ENCODE peak calls at places on chromosomes 3 and 15, in six cellular contexts. S is GM18507, B is COR-L47, C is GM13977, T is T-helper 1 cell, O is ovary. A is an unnamed sample.

GRCh38 chr3:38136272-38136806 is 588 bp downstream of the ACAA1 start:
- DNase-seq in S (no peak), B (no peak), C (peak), T (no peak), O (peak), A (no peak)

GRCh38 chr3:4562595-4562994 is 69.4 kb downstream of the ITPR1 start:
- DNase-seq in S (no peak), B (no peak), C (no peak), T (no peak), O (no peak), A (no peak)

GRCh38 chr3:114356084-114357009 is 62.5 kb downstream of the TIGIT start:
- DNase-seq in S (no peak), B (no peak), C (no peak), T (no peak), O (no peak), A (no peak)

GRCh38 chr15:24956131-24956838 is 1.5 kb downstream of the SNRPN start:
- DNase-seq in S (peak), B (peak), C (peak), T (peak), O (peak), A (peak)

GRCh38 chr3:184441202-184441900 is 61.5 kb downstream of the CHRD start:
- DNase-seq in S (no peak), B (no peak), C (no peak), T (no peak), O (no peak), A (no peak)

GRCh38 chr15:95281470-95281869 is 1049.0 kb upstream of the NR2F2 start:
- DNase-seq in S (no peak), B (no peak), C (no peak), T (no peak), O (no peak), A (no peak)

GRCh38 chr3:12227833-12228232 is 61.0 kb upstream of the PPARG start:
- DNase-seq in S (no peak), B (no peak), C (no peak), T (no peak), O (no peak), A (no peak)

GRCh38 chr15:35690698-35691116 is 144.7 kb upstream of the DPH6 start:
- DNase-seq in S (no peak), B (no peak), C (no peak), T (no peak), O (no peak), A (no peak)

GRCh38 chr3:62203152-62203551 is 170.2 kb downstream of the FEZF2 start:
- DNase-seq in S (no peak), B (no peak), C (no peak), T (no peak), O (no peak), A (no peak)

GRCh38 chr3:50153782-50154475 is 1.2 kb upstream of the SEMA3F start:
- DNase-seq in S (no peak), B (no peak), C (no peak), T (no peak), O (no peak), A (no peak)

GRCh38 chr15:92322566-92323355 is 70.9 kb upstream of the ST8SIA2 start:
- DNase-seq in S (no peak), B (no peak), C (no peak), T (no peak), O (no peak), A (no peak)

GRCh38 chr15:76293361-76293760 is 17.9 kb downstream of the ETFA start:
- DNase-seq in S (no peak), B (no peak), C (no peak), T (no peak), O (no peak), A (no peak)

GRCh38 chr15:46266691-46267090 is 631.9 kb downstream of the SQOR start:
- DNase-seq in S (no peak), B (no peak), C (no peak), T (no peak), O (no peak), A (no peak)

GRCh38 chr3:151226088-151226563 is 23.1 kb upstream of the GPR171 start:
- DNase-seq in S (no peak), B (peak), C (no peak), T (no peak), O (no peak), A (no peak)

GRCh38 chr3:106610362-106610997 is 741.7 kb upstream of the CBLB start:
- DNase-seq in S (no peak), B (no peak), C (no peak), T (no peak), O (no peak), A (no peak)

GRCh38 chr3:118544458-118544857 is 490.2 kb downstream of the IGSF11 start:
- DNase-seq in S (no peak), B (no peak), C (no peak), T (no peak), O (no peak), A (no peak)

GRCh38 chr3:138594150-138594934 is at the start of gene CEP70:
- DNase-seq in S (peak), B (no peak), C (peak), T (peak), O (peak), A (peak)

GRCh38 chr3:101941253-101942039 is 92.1 kb downstream of the NFKBIZ start:
- DNase-seq in S (no peak), B (no peak), C (no peak), T (no peak), O (no peak), A (no peak)

GRCh38 chr3:186170516-186170915 is 61.6 kb upstream of the ETV5 start:
- DNase-seq in S (no peak), B (no peak), C (no peak), T (no peak), O (no peak), A (no peak)

GRCh38 chr3:171950373-171950772 is 89.0 kb upstream of the FNDC3B start:
- DNase-seq in S (no peak), B (peak), C (no peak), T (no peak), O (no peak), A (no peak)

GRCh38 chr3:124791639-124792111 is 61.4 kb downstream of the UMPS start:
- DNase-seq in S (no peak), B (no peak), C (no peak), T (no peak), O (no peak), A (no peak)

GRCh38 chr15:75763137-75763611 is 50.5 kb upstream of the CSPG4 start:
- DNase-seq in S (no peak), B (no peak), C (no peak), T (no peak), O (no peak), A (no peak)

GRCh38 chr3:186267758-186268157 is 94.3 kb downstream of the DGKG start:
- DNase-seq in S (no peak), B (no peak), C (no peak), T (no peak), O (no peak), A (no peak)

A was measured in memory B cell.